ENCODE peak calls at places on chromosomes 12 and 14, in six cellular contexts. J is NCI-H446, F is NCI-H2171, R is ecto neural progenitor cell, A is C1 segment of cervical spinal cord, T is osteoblast. Z is an unnamed sample.

GRCh38 chr14:92352158-92352985 is 29.4 kb downstream of the SLC24A4 start:
- DNase-seq in J (no peak), F (no peak), R (no peak), T (no peak), A (no peak), Z (no peak)

GRCh38 chr14:68141531-68142088 is 322.0 kb downstream of the RAD51B start:
- DNase-seq in T (peak; percentile 65), R (no peak), F (no peak), A (no peak), J (no peak), Z (no peak)

GRCh38 chr12:119835068-119835467 is 42.1 kb downstream of the CIT start:
- DNase-seq in T (no peak), J (no peak), R (no peak), A (no peak), F (no peak), Z (no peak)

GRCh38 chr12:45730842-45731336 is 1.4 kb downstream of the ARID2 start:
- DNase-seq in J (no peak), T (peak; percentile 15), F (no peak), R (no peak), A (no peak), Z (no peak)

GRCh38 chr12:112584266-112584722 is 165.5 kb downstream of the PTPN11 start:
- DNase-seq in F (no peak), A (no peak), R (peak; percentile 56), T (no peak), J (no peak), Z (no peak)

GRCh38 chr12:119288559-119288958 is 46.0 kb upstream of the CCDC60 start:
- DNase-seq in T (no peak), F (no peak), J (no peak), A (no peak), R (no peak), Z (peak; percentile 1)

GRCh38 chr14:31243860-31244259 is 36.3 kb upstream of the HECTD1 start:
- DNase-seq in A (no peak), T (no peak), R (no peak), F (no peak), J (no peak), Z (no peak)

GRCh38 chr12:51972424-51972812 is 20.9 kb downstream of the ACVR1B start:
- DNase-seq in F (no peak), T (no peak), R (no peak), J (no peak), A (no peak), Z (no peak)

GRCh38 chr12:123058980-123059379 is 78.5 kb downstream of the ARL6IP4 start:
- DNase-seq in F (no peak), T (no peak), J (peak; percentile 79), A (no peak), R (no peak), Z (no peak)

GRCh38 chr12:45214739-45215418 is 1.0 kb upstream of the ANO6 start:
- DNase-seq in T (no peak), A (no peak), R (no peak), J (no peak), F (no peak), Z (no peak)

GRCh38 chr14:59377991-59378720 is 87.0 kb downstream of the GPR135 start:
- DNase-seq in J (no peak), T (no peak), R (no peak), F (no peak), A (no peak), Z (no peak)

GRCh38 chr12:86712425-86712843 is 456.2 kb upstream of the MGAT4C start:
- DNase-seq in J (peak; percentile 10), F (no peak), A (no peak), R (no peak), T (peak; percentile 59), Z (no peak)

GRCh38 chr12:18703916-18704315 is 33.9 kb downstream of the PLCZ1 start:
- DNase-seq in R (no peak), F (no peak), A (no peak), T (peak; percentile 26), J (no peak), Z (no peak)

GRCh38 chr14:56379956-56380355 is 199.6 kb upstream of the TMEM260 start:
- DNase-seq in F (no peak), R (no peak), J (no peak), T (no peak), A (no peak), Z (no peak)

Z was measured in substantia nigra.